ENCODE peak calls at places on chromosomes 2 and 18, in ten cellular contexts. X is epithelial cell of esophagus; W is activated naive CD8-positive, alpha-beta T cell treated with anti-CD3 and anti-CD28 coated beads, Interleukin-2, amount 50 U/mL, for 24 hours; I is lower lobe of right lung; N is progenitor cell of endocrine pancreas; L is HTR-8/SVneo; V is NCI-H1694 treated with DMSO at 0.1 percent for 48 hours; U is activated gamma-delta T cell treated with anti-CD3 and anti-CD28 coated beads, Interleukin-2, amount 50 U/mL, for 16 hours; A is stimulated activated CD8-positive, alpha-beta memory T cell treated with anti-CD3 and anti-CD28 coated beads, Interleukin-4, amount 100 ng/mL, for 48 hours; F is WTC11. D is an unnamed sample.
A peak's percentile ranks its signal among the peaks of the same experiment; 100 is the strongest.

GRCh38 chr2:178271629-178272333 is 77.5 kb downstream of the OSBPL6 start:
- DNase-seq in X (peak; percentile 86), W (no peak), I (no peak), N (no peak), L (no peak), V (no peak), U (no peak), A (no peak), F (no peak), D (peak; percentile 19)

GRCh38 chr2:111100765-111101162 is 19.9 kb upstream of the BCL2L11 start:
- DNase-seq in X (peak; percentile 68), W (no peak), I (no peak), N (no peak), L (no peak), V (no peak), U (no peak), A (peak; percentile 50), F (no peak), D (no peak)

GRCh38 chr2:140696449-140696848 is 1434.4 kb downstream of the LRP1B start:
- DNase-seq in X (peak; percentile 46), W (no peak), I (no peak), N (no peak), L (no peak), V (no peak), U (no peak), A (no peak), F (peak; percentile 13), D (no peak)

GRCh38 chr2:58535994-58536393 is 294.9 kb upstream of the FANCL start:
- DNase-seq in X (no peak), W (no peak), I (no peak), N (no peak), L (no peak), V (no peak), U (no peak), A (no peak), F (no peak), D (no peak)

GRCh38 chr2:186995092-186995491 is 146.1 kb upstream of the ZSWIM2 start:
- DNase-seq in X (peak; percentile 80), W (no peak), I (no peak), N (no peak), L (no peak), V (no peak), U (no peak), A (no peak), F (no peak), D (no peak)

GRCh38 chr2:235041918-235042575 is 90.2 kb downstream of the SH3BP4 start:
- DNase-seq in X (no peak), W (no peak), I (no peak), N (no peak), L (no peak), V (no peak), U (no peak), A (no peak), F (no peak), D (no peak)

GRCh38 chr2:219701847-219702634 is 74.6 kb downstream of the SLC4A3 start:
- DNase-seq in X (peak; percentile 59), W (no peak), I (no peak), N (no peak), L (no peak), V (no peak), U (no peak), A (no peak), F (no peak), D (no peak)

GRCh38 chr2:196259507-196260481 is 88.4 kb upstream of the STK17B start:
- DNase-seq in X (peak; percentile 89), W (peak; percentile 53), I (no peak), N (no peak), L (no peak), V (no peak), U (no peak), A (peak; percentile 66), F (no peak), D (no peak)

GRCh38 chr2:80136338-80136737 is 168.2 kb downstream of the LRRTM1 start:
- DNase-seq in X (no peak), W (no peak), I (no peak), N (no peak), L (no peak), V (no peak), U (no peak), A (no peak), F (no peak), D (no peak)

GRCh38 chr18:65768379-65768778 is 17.6 kb downstream of the CDH7 start:
- DNase-seq in X (peak; percentile 5), W (no peak), I (no peak), N (no peak), L (no peak), V (no peak), U (no peak), A (no peak), F (no peak), D (no peak)

GRCh38 chr2:226515344-226516055 is 284.1 kb downstream of the IRS1 start:
- DNase-seq in X (peak; percentile 59), W (no peak), I (no peak), N (no peak), L (no peak), V (no peak), U (no peak), A (no peak), F (no peak), D (no peak)

GRCh38 chr18:23618862-23619387 is 32.6 kb upstream of the NPC1 start:
- DNase-seq in X (no peak), W (peak; percentile 13), I (peak; percentile 59), N (peak; percentile 36), L (no peak), V (no peak), U (no peak), A (no peak), F (peak; percentile 70), D (no peak)

GRCh38 chr2:98912221-98912851 is 23.7 kb downstream of the CRACDL start:
- DNase-seq in X (peak; percentile 92), W (no peak), I (no peak), N (no peak), L (peak; percentile 90), V (peak; percentile 72), U (no peak), A (no peak), F (no peak), D (peak; percentile 17)

GRCh38 chr18:67731853-67732252 is 215.3 kb upstream of the DSEL start:
- DNase-seq in X (peak; percentile 88), W (no peak), I (no peak), N (no peak), L (no peak), V (no peak), U (no peak), A (no peak), F (no peak), D (no peak)

GRCh38 chr2:63408530-63408929 is 179.7 kb downstream of the WDPCP start:
- DNase-seq in X (peak; percentile 52), W (no peak), I (no peak), N (no peak), L (no peak), V (no peak), U (no peak), A (no peak), F (no peak), D (no peak)

GRCh38 chr2:118492335-118492734 is 355.1 kb downstream of the EN1 start:
- DNase-seq in X (peak; percentile 47), W (no peak), I (no peak), N (no peak), L (no peak), V (no peak), U (no peak), A (no peak), F (no peak), D (no peak)

GRCh38 chr2:41610501-41611242 is 437.1 kb upstream of the PKDCC start:
- DNase-seq in X (no peak), W (no peak), I (no peak), N (no peak), L (no peak), V (peak; percentile 86), U (no peak), A (no peak), F (no peak), D (no peak)

GRCh38 chr2:195319548-195320415 is 337.2 kb upstream of the SLC39A10 start:
- DNase-seq in X (peak; percentile 27), W (no peak), I (no peak), N (no peak), L (no peak), V (no peak), U (no peak), A (no peak), F (no peak), D (no peak)

GRCh38 chr18:2515908-2516625 is 55.2 kb downstream of the METTL4 start:
- DNase-seq in X (peak; percentile 95), W (no peak), I (no peak), N (no peak), L (peak; percentile 67), V (no peak), U (no peak), A (peak; percentile 27), F (no peak), D (no peak)

GRCh38 chr2:124027182-124027581 is 2.1 kb downstream of the CNTNAP5 start:
- DNase-seq in X (peak; percentile 62), W (no peak), I (no peak), N (no peak), L (peak; percentile 10), V (peak; percentile 89), U (no peak), A (no peak), F (peak; percentile 31), D (no peak)

D was measured in DMS 273 treated with DMSO at 0.1 percent for 48 hours.